ENCODE peak calls at places on chromosomes 13 and 19, in six cellular contexts. H, T, D, E, B and K are unnamed samples.

GRCh38 chr19:35887197-35887596 is 13.1 kb downstream of the NFKBID start:
- DNase-seq in H (no peak), T (no peak), D (no peak), E (no peak), B (no peak), K (no peak)

GRCh38 chr13:27868639-27869435 is 51.0 kb upstream of the PDX1 start:
- DNase-seq in H (no peak), T (no peak), D (no peak), E (no peak), B (no peak), K (no peak)

GRCh38 chr19:38060346-38060745 is 153.3 kb downstream of the SIPA1L3 start:
- DNase-seq in H (no peak), T (no peak), D (no peak), E (no peak), B (no peak), K (no peak)

GRCh38 chr13:32639502-32640105 is 53.4 kb downstream of the PDS5B start:
- DNase-seq in H (peak), T (peak), D (peak), E (peak), B (peak), K (peak)

GRCh38 chr19:14434543-14435319 is 1.6 kb downstream of the PKN1 start:
- DNase-seq in H (no peak), T (peak), D (no peak), E (peak), B (peak), K (peak)

GRCh38 chr13:40217675-40218074 is 448.8 kb downstream of the FOXO1 start:
- DNase-seq in H (no peak), T (no peak), D (no peak), E (no peak), B (no peak), K (no peak)

GRCh38 chr13:53005631-53006030 is 23.0 kb upstream of the OLFM4 start:
- DNase-seq in H (no peak), T (no peak), D (no peak), E (no peak), B (no peak), K (no peak)

GRCh38 chr13:40503966-40504591 is 162.4 kb downstream of the FOXO1 start:
- DNase-seq in H (no peak), T (no peak), D (no peak), E (no peak), B (no peak), K (no peak)

GRCh38 chr19:50513746-50514345 is at the start of gene ASPDH:
- DNase-seq in H (no peak), T (no peak), D (no peak), E (no peak), B (no peak), K (no peak)

GRCh38 chr19:38735257-38735686 is 9.0 kb downstream of the CAPN12 start:
- DNase-seq in H (no peak), T (peak), D (no peak), E (peak), B (peak), K (peak)

GRCh38 chr13:27712421-27712820 is 79.9 kb upstream of the GSX1 start:
- DNase-seq in H (no peak), T (peak), D (no peak), E (no peak), B (no peak), K (no peak)

GRCh38 chr19:13788991-13789390 is 6.3 kb upstream of the ZSWIM4 start:
- DNase-seq in H (no peak), T (no peak), D (no peak), E (no peak), B (no peak), K (no peak)

GRCh38 chr13:30308548-30308947 is 1.2 kb upstream of the KATNAL1 start:
- DNase-seq in H (no peak), T (no peak), D (no peak), E (peak), B (no peak), K (no peak)

GRCh38 chr13:45473627-45474026 is 8.9 kb downstream of the COG3 start:
- DNase-seq in H (no peak), T (no peak), D (no peak), E (peak), B (no peak), K (no peak)

GRCh38 chr13:46383383-46383782 is 3.7 kb downstream of the RUBCNL start:
- DNase-seq in H (no peak), T (no peak), D (no peak), E (no peak), B (no peak), K (no peak)

GRCh38 chr13:50670272-50670671 is 173.2 kb downstream of the DLEU7 start:
- DNase-seq in H (no peak), T (no peak), D (no peak), E (no peak), B (no peak), K (no peak)

GRCh38 chr19:38079926-38080380 is 144.1 kb downstream of the DPF1 start:
- DNase-seq in H (peak), T (peak), D (no peak), E (no peak), B (no peak), K (no peak)

GRCh38 chr13:76440568-76440967 is 445.6 kb downstream of the KCTD12 start:
- DNase-seq in H (peak), T (no peak), D (no peak), E (no peak), B (no peak), K (no peak)

GRCh38 chr13:44842158-44842557 is 147.1 kb downstream of the NUFIP1 start:
- DNase-seq in H (no peak), T (no peak), D (no peak), E (no peak), B (no peak), K (no peak)

GRCh38 chr19:7242601-7243258 is 51.5 kb downstream of the INSR start:
- DNase-seq in H (peak), T (no peak), D (no peak), E (no peak), B (peak), K (no peak)

GRCh38 chr19:11434703-11435056 is 241 bp downstream of the ODAD3 start:
- DNase-seq in H (no peak), T (no peak), D (no peak), E (no peak), B (no peak), K (no peak)

GRCh38 chr13:51781246-51782022 is 22.5 kb downstream of the DHRS12 start:
- DNase-seq in H (no peak), T (peak), D (no peak), E (no peak), B (no peak), K (no peak)

GRCh38 chr13:87331178-87331577 is 340.0 kb upstream of the SLITRK5 start:
- DNase-seq in H (no peak), T (no peak), D (no peak), E (no peak), B (no peak), K (no peak)

GRCh38 chr13:90696254-90696653 is 651.2 kb upstream of the MIR17HG start:
- DNase-seq in H (no peak), T (no peak), D (no peak), E (no peak), B (no peak), K (no peak)

GRCh38 chr19:45448425-45448756 is 19.4 kb upstream of the FOSB start:
- DNase-seq in H (no peak), T (no peak), D (no peak), E (no peak), B (no peak), K (no peak)

GRCh38 chr19:35404879-35405622 is 34.2 kb downstream of the GPR42 start:
- DNase-seq in H (peak), T (peak), D (no peak), E (peak), B (peak), K (no peak)

GRCh38 chr19:29393915-29394460 is 131.8 kb upstream of the VSTM2B start:
- DNase-seq in H (no peak), T (no peak), D (no peak), E (no peak), B (no peak), K (no peak)

GRCh38 chr13:76864259-76864658 is 21.9 kb downstream of the KCTD12 start:
- DNase-seq in H (no peak), T (no peak), D (no peak), E (no peak), B (no peak), K (no peak)

GRCh38 chr13:27659466-27659865 is 37.8 kb downstream of the POLR1D start:
- DNase-seq in H (no peak), T (no peak), D (no peak), E (no peak), B (no peak), K (no peak)

GRCh38 chr19:51703655-51704515 is 10.8 kb downstream of the SPACA6 start:
- DNase-seq in H (peak), T (peak), D (peak), E (peak), B (peak), K (peak)
- TF ChIP-seq EP300 in H (no peak), T (peak), D (peak), E (no peak), B (peak), K (peak)

GRCh38 chr19:56927294-56927693 is 86.8 kb upstream of the PEG3 start:
- DNase-seq in H (no peak), T (no peak), D (no peak), E (no peak), B (no peak), K (no peak)
- TF ChIP-seq EP300 in H (no peak), T (no peak), D (no peak), E (no peak), B (no peak), K (no peak)

GRCh38 chr13:97621631-97622030 is 187.7 kb downstream of the RAP2A start:
- DNase-seq in H (no peak), T (no peak), D (no peak), E (no peak), B (no peak), K (no peak)
- TF ChIP-seq EP300 in H (no peak), T (no peak), D (no peak), E (no peak), B (no peak), K (no peak)

DNA sequence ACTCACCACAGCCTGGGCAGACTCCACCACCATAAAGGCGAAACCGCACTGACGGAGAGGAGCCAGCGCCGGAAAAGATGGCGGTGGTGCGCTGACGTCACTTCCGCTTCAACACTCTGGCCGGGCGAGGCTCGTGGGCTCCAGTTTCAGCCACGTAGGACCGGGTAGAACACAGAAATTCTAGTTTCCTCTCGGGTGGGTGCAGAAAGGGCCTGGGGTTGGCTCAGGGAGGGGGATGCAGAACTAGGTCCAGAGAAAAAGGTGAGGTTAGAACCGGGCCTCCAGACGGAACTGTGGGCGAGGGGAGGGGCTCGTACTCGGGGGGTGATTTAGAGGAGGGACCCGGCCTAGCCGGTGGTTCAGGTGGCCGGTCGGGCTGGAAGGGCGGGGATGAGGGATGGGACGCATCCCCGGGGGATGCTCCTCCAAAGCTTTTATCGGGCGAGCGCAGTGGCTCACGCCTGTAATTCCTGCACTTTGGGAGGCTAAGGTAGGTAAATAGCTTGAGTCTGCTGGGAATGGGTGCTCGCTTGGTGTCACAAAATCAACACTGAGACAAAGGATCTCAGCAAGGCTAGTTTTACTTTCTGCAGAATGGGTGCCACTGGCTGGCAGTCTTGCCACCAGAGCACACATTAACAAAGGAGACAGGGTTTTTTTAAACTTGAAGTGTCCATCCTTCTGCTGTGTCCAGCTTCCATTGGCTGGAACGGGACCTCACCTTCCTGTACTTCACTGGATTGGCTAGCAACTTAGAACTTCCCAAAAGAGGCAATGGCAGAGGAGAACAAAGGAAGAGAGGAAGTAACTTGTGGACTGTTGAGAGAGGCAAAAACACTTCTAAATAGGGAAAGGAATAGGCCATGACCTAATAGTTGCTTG is at the start of gene ZNF561:
- DNase-seq in H (peak), T (peak), D (peak), E (peak), B (peak), K (peak)
- TF ChIP-seq EP300 in H (peak), T (no peak), D (no peak), E (no peak), B (no peak), K (no peak)

DNA sequence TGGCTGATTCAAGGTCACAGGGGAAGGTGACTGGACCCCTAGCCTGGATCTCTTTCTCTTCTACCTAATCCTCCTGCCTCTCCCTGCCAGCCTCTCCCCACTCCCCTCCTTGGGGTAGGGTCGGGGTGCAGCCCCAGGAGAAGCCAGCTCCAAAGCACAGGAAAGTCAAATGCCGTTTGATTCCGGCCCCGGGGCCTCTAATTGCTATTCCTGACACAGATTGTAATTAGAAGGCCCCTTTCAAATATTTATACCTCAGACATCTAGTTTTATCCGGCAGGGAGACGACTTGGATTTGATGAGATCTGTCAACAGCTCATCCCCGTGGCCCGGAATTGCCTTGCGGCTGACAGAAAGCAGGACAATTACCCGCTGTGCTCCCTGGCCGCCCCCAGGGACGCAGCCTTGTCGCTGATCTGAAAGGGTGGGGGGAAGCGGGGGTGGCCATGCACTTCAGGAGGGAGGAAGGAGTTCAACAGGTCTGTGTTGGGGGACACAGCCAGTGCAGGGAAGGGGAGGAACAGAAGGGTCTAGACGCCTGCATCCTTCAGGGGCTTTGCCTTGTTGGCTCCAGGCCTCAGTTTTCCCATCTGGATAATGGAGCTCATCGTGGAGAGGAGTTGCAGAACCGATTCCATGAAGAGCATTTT is 1.9 kb upstream of the SHD start:
- DNase-seq in H (no peak), T (no peak), D (no peak), E (peak), B (no peak), K (no peak)
- TF ChIP-seq EP300 in H (no peak), T (no peak), D (no peak), E (no peak), B (no peak), K (no peak)

GRCh38 chr13:80877209-80877943 is 536.5 kb upstream of the SPRY2 start:
- DNase-seq in H (no peak), T (no peak), D (no peak), E (no peak), B (no peak), K (no peak)
- TF ChIP-seq EP300 in H (no peak), T (no peak), D (no peak), E (no peak), B (no peak), K (no peak)

DNA sequence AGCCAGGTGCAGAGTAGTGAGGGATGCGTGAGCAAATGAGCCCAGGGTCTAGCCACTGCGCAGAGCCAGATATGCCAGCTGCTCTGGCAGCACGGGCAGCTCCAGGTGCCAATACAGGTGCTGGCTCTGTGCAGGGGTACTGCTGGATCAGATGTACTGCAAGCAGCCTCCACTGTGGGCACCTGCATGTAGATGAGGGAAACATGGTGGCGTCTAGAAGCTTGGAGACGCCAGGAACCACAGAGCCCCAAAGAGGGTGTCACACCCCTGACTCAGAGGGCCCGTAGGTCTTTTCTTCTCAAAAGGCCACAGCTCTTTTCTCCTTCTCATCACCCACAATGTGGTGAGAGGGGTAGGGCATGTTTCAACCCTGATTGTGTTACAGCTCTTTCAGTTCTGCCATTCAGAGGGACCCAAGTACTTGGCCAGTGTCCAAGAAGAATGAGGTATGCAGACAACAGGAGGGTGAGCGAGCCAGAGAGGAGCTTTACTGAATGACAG is 244.4 kb upstream of the SLITRK1 start:
- DNase-seq in H (peak), T (no peak), D (no peak), E (no peak), B (no peak), K (no peak)
- TF ChIP-seq EP300 in H (no peak), T (no peak), D (no peak), E (no peak), B (no peak), K (no peak)

DNA sequence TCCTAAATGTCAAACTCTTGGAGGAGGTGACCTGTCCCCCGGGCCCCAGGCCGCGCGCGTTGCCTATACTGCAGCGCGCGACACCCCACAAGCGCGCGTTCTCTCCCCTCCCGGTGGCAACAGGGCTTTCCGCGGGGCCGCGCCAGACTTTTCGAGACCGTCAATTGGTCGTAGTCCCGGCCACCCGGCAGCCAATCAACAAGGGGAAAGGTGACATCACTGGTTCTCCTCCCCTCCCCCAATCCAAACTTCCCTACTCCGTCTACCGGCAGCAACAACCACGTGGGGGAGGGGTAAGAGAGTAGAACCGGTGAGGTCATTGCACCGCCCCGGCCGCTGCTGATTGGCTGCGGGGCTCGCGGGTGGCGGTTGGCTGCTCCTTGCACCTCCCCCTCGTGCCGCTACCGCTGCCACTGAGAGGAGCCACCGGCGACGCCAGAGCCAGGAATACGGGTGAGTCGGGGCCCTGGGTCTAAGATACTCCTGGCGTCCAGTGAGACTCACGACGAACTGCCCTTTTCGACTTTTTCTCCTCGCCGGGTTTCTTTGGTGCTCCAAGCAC is 829 bp upstream of the CIC start:
- DNase-seq in H (peak), T (peak), D (peak), E (peak), B (peak), K (peak)
- TF ChIP-seq EP300 in H (peak), T (peak), D (peak), E (peak), B (peak), K (no peak)

GRCh38 chr13:101511766-101512165 is 59.3 kb downstream of the ITGBL1 start:
- DNase-seq in H (no peak), T (no peak), D (no peak), E (no peak), B (no peak), K (no peak)
- TF ChIP-seq EP300 in H (no peak), T (no peak), D (no peak), E (no peak), B (no peak), K (no peak)

GRCh38 chr19:5894704-5895349 is 8.8 kb downstream of the NDUFA11 start:
- DNase-seq in H (no peak), T (no peak), D (no peak), E (no peak), B (no peak), K (no peak)
- TF ChIP-seq EP300 in H (no peak), T (no peak), D (no peak), E (no peak), B (no peak), K (no peak)